ENCODE peak calls at places on chromosomes 3 and 15, in eight cellular contexts. S is heart right ventricle, K is BJ, C is IMR-90, E is astrocyte of the spinal cord, L is ascending aorta, H is nephron progenitor cell, W is HFF-Myc. Y is an unnamed sample.

GRCh38 chr3:123789160-123789559 is 95.0 kb downstream of the MYLK start:
- DNase-seq in H (no peak), S (no peak), C (no peak), L (no peak), E (no peak), K (no peak), W (no peak), Y (no peak)

GRCh38 chr3:9130318-9131110 is 118.9 kb downstream of the SRGAP3 start:
- DNase-seq in H (no peak), L (no peak), S (no peak), K (no peak), C (no peak), E (no peak), W (no peak), Y (no peak)

GRCh38 chr3:179933079-179933478 is 103.7 kb downstream of the PEX5L start:
- DNase-seq in C (no peak), H (no peak), S (no peak), E (no peak), K (no peak), W (no peak), L (no peak), Y (no peak)

GRCh38 chr3:128297401-128298138 is 144.3 kb downstream of the EEFSEC start:
- DNase-seq in H (no peak), S (no peak), E (no peak), W (no peak), C (peak), L (no peak), K (no peak), Y (no peak)

GRCh38 chr3:169846458-169847193 is 23.1 kb downstream of the LRRC31 start:
- DNase-seq in S (no peak), L (no peak), E (peak), K (peak), H (no peak), W (peak), C (peak), Y (no peak)

GRCh38 chr3:186523434-186523833 is 20.7 kb downstream of the CRYGS start:
- DNase-seq in K (no peak), W (no peak), E (no peak), C (no peak), L (no peak), S (no peak), H (no peak), Y (no peak)

GRCh38 chr3:99170867-99171517 is 269.5 kb upstream of the DCBLD2 start:
- DNase-seq in C (no peak), H (no peak), S (no peak), E (no peak), L (no peak), W (no peak), K (no peak), Y (no peak)

GRCh38 chr3:41158947-41159346 is 40.4 kb upstream of the CTNNB1 start:
- DNase-seq in E (no peak), K (no peak), H (no peak), W (no peak), L (no peak), S (no peak), C (no peak), Y (no peak)

GRCh38 chr3:55658297-55659022 is 171.4 kb upstream of the WNT5A start:
- DNase-seq in W (no peak), S (no peak), L (no peak), C (no peak), E (no peak), H (no peak), K (no peak), Y (no peak)

GRCh38 chr15:95319242-95319641 is 1011.3 kb upstream of the NR2F2 start:
- DNase-seq in H (no peak), E (no peak), L (no peak), W (no peak), C (no peak), S (no peak), K (no peak), Y (no peak)

GRCh38 chr15:52912172-52912571 is 122.0 kb upstream of the ONECUT1 start:
- DNase-seq in E (no peak), W (no peak), L (no peak), K (no peak), H (no peak), C (no peak), S (no peak), Y (no peak)

GRCh38 chr3:143849854-143850549 is 1.7 kb upstream of the SLC9A9 start:
- DNase-seq in C (peak), L (no peak), H (no peak), W (peak), K (peak), S (no peak), E (peak), Y (peak)

GRCh38 chr3:127777332-127777731 is 45.0 kb downstream of the MGLL start:
- DNase-seq in W (no peak), S (no peak), E (no peak), C (no peak), L (no peak), H (no peak), K (no peak), Y (no peak)

GRCh38 chr15:66850078-66850991 is 148.3 kb downstream of the SMAD6 start:
- DNase-seq in H (no peak), E (no peak), L (no peak), S (peak), C (no peak), K (no peak), W (no peak), Y (peak)

GRCh38 chr15:28022181-28022580 is 76.9 kb downstream of the OCA2 start:
- DNase-seq in H (no peak), K (no peak), S (no peak), C (no peak), W (no peak), E (no peak), L (no peak), Y (no peak)

GRCh38 chr15:28019594-28020320 is 79.4 kb downstream of the OCA2 start:
- DNase-seq in W (no peak), H (peak), E (no peak), L (no peak), K (no peak), C (no peak), S (no peak), Y (no peak)

GRCh38 chr15:28022961-28023360 is 76.2 kb downstream of the OCA2 start:
- DNase-seq in W (no peak), K (no peak), S (no peak), L (no peak), H (no peak), E (no peak), C (no peak), Y (no peak)

GRCh38 chr15:28020644-28021043 is 78.5 kb downstream of the OCA2 start:
- DNase-seq in K (no peak), E (peak), C (no peak), H (no peak), S (no peak), W (no peak), L (no peak), Y (no peak)

DNA sequence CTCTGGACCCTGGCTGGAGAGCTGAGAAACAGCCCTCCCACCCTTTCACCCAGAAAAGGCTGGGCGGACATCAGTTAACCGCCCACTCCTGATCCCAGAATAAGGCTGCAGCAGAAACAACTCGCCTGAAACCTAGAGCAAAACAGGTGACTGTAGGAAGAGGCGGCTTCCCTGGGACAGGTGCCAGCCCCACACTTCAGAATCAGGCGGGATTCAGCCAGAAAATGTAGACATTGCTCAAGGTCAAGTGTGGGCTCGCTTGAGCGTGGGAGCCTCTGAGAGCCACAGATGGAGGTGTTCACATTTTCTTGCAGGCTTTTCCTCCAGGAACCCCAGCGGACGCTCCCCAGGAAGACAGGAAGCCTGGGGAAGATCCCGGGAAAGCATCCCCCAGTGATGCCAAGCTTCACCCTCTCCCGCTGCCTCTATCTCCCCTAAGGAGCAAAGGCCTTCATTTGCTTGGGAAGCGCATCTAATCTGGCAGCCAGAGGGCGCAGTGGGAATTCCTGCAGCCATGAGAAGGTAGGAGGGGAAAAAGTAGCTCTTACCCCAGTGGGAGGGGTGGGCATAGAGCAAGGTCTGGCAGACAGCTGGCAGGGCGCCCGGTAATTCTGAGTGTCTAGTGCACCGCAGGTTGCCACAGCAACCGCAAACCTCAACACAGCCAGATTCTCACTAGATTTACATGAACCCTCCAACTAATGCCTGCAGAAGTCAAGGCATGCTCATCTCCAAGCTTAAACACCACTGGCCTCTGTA is 77.7 kb downstream of the OCA2 start:
- DNase-seq in L (no peak), H (peak), C (peak), S (no peak), W (peak), K (no peak), E (peak), Y (no peak)
- TF ChIP-seq CTCF in L (peak), H (peak), C (peak), S (peak), W (peak), K (no peak), E (peak), Y (no peak)

DNA sequence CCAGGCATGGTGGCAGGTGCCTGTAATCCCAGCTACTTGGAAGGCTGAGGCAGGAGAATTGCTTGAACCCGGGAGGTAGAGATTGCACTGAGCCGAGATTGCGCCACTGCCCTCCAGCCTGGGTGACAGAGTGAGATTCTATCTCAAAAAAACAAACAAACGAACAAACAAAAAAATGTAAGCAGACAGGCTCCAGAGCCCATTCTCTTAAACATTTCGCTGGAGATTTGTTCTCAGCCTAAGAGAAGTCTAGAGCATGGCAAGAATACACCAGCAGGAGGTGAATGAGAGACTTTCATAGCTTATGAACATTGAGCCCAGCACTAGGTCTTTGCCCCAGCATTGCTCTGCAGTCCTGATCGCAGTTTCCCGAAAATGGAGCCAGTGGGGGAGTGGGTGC is 329.4 kb upstream of the TLE3 start:
- DNase-seq in S (no peak), W (no peak), E (no peak), C (no peak), K (no peak), L (no peak), H (no peak), Y (no peak)
- TF ChIP-seq CTCF in S (no peak), W (no peak), E (no peak), C (no peak), K (no peak), L (no peak), H (no peak), Y (no peak)

GRCh38 chr3:190855151-190855550 is 7.3 kb downstream of the GMNC start:
- DNase-seq in L (no peak), H (no peak), K (no peak), C (no peak), S (no peak), E (no peak), W (no peak), Y (no peak)
- TF ChIP-seq CTCF in L (no peak), H (no peak), K (no peak), C (no peak), S (no peak), E (no peak), W (no peak), Y (no peak)

DNA sequence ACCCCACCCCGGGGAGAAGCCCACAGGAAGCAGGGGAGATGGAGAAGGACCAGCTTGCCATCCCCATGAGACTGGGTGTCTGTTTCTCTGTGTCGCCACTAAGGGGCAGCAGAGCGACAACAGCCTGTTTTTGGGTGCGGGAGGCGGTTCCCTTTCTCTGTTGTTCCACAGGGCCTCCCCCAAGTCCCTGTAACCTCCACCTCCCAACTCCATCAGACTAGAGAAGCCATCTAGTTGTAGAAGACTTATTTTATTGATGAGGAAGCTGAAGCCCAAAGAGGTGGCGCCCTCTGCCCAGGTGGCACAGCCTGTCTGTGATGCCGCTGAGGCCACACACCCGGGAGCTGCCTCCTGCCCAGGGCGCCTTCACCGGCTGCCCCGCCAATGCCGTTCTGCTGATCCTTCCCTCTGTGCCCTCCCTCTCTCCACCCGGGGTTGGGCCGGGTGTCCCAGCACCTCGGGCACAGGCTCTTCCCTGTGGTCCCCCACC is 3.9 kb upstream of the CCDC9B start:
- DNase-seq in S (peak), C (peak), E (peak), L (no peak), K (no peak), W (no peak), H (peak), Y (peak)
- TF ChIP-seq CTCF in S (peak), C (peak), E (peak), L (peak), K (peak), W (peak), H (peak), Y (peak)